ENCODE peak calls at places on chromosomes 5 and 9, in ten cellular contexts. One of them, this sample, is unnamed. For H3K4me1, the result is how much of the 10 kb centered on the place peaks cover.

GRCh38 chr5:144142030-144142825 is 28.2 kb downstream of the YIPF5 start:
- DNase-seq in effector memory CD4-positive, alpha-beta T cell: no peak
- DNase-seq in HCT116: peak
- DNase-seq in kidney: no peak
- DNase-seq in mesenchymal stem cell: peak
- DNase-seq in astrocyte: peak
- DNase-seq in OCI-LY7: peak
- DNase-seq in fibroblast of lung: peak
- DNase-seq in uterus: no peak
- DNase-seq in PC-9: no peak
- DNase-seq in this sample: peak

GRCh38 chr5:68685861-68686260 is 408.0 kb upstream of the SLC30A5 start:
- DNase-seq in HCT116: no peak
- DNase-seq in effector memory CD4-positive, alpha-beta T cell: no peak
- DNase-seq in OCI-LY7: no peak
- DNase-seq in astrocyte: no peak
- DNase-seq in uterus: no peak
- DNase-seq in kidney: no peak
- DNase-seq in mesenchymal stem cell: peak
- DNase-seq in fibroblast of lung: no peak
- DNase-seq in PC-9: no peak
- DNase-seq in this sample: no peak

GRCh38 chr9:133839822-133840329 is 101.7 kb upstream of the SARDH start:
- DNase-seq in effector memory CD4-positive, alpha-beta T cell: no peak
- DNase-seq in HCT116: no peak
- DNase-seq in kidney: peak
- DNase-seq in astrocyte: no peak
- DNase-seq in mesenchymal stem cell: peak
- DNase-seq in uterus: no peak
- DNase-seq in OCI-LY7: no peak
- DNase-seq in PC-9: no peak
- DNase-seq in fibroblast of lung: no peak
- DNase-seq in this sample: no peak

GRCh38 chr9:935348-935965 is 41.0 kb upstream of the DMRT3 start:
- DNase-seq in fibroblast of lung: peak
- DNase-seq in kidney: no peak
- DNase-seq in astrocyte: no peak
- DNase-seq in HCT116: no peak
- DNase-seq in uterus: no peak
- DNase-seq in effector memory CD4-positive, alpha-beta T cell: no peak
- DNase-seq in mesenchymal stem cell: no peak
- DNase-seq in PC-9: peak
- DNase-seq in OCI-LY7: no peak
- DNase-seq in this sample: no peak

GRCh38 chr9:131722260-131722659 is 17.6 kb downstream of the RAPGEF1 start:
- DNase-seq in kidney: no peak
- DNase-seq in PC-9: no peak
- DNase-seq in astrocyte: no peak
- DNase-seq in OCI-LY7: no peak
- DNase-seq in mesenchymal stem cell: no peak
- DNase-seq in effector memory CD4-positive, alpha-beta T cell: no peak
- DNase-seq in HCT116: no peak
- DNase-seq in uterus: no peak
- DNase-seq in fibroblast of lung: no peak
- DNase-seq in this sample: no peak

GRCh38 chr5:171757853-171758535 is 27.6 kb upstream of the SMIM23 start:
- DNase-seq in PC-9: peak
- DNase-seq in uterus: no peak
- DNase-seq in kidney: no peak
- DNase-seq in OCI-LY7: no peak
- DNase-seq in HCT116: peak
- DNase-seq in fibroblast of lung: peak
- DNase-seq in effector memory CD4-positive, alpha-beta T cell: no peak
- DNase-seq in astrocyte: peak
- DNase-seq in mesenchymal stem cell: peak
- DNase-seq in this sample: no peak

GRCh38 chr5:53917095-53917494 is 356.7 kb downstream of the NDUFS4 start:
- DNase-seq in effector memory CD4-positive, alpha-beta T cell: no peak
- DNase-seq in fibroblast of lung: peak
- DNase-seq in OCI-LY7: no peak
- DNase-seq in PC-9: no peak
- DNase-seq in HCT116: no peak
- DNase-seq in kidney: no peak
- DNase-seq in uterus: no peak
- DNase-seq in mesenchymal stem cell: peak
- DNase-seq in astrocyte: peak
- DNase-seq in this sample: no peak

GRCh38 chr5:76716456-76717157 is 681 bp downstream of the F2R start:
- DNase-seq in OCI-LY7: no peak
- DNase-seq in uterus: no peak
- DNase-seq in fibroblast of lung: peak
- DNase-seq in astrocyte: no peak
- DNase-seq in effector memory CD4-positive, alpha-beta T cell: no peak
- DNase-seq in mesenchymal stem cell: peak
- DNase-seq in kidney: no peak
- DNase-seq in HCT116: no peak
- DNase-seq in PC-9: no peak
- DNase-seq in this sample: no peak

GRCh38 chr5:168324864-168325615 is 33.6 kb downstream of the WWC1 start:
- DNase-seq in OCI-LY7: no peak
- DNase-seq in effector memory CD4-positive, alpha-beta T cell: no peak
- DNase-seq in uterus: no peak
- DNase-seq in PC-9: peak
- DNase-seq in kidney: no peak
- DNase-seq in fibroblast of lung: peak
- DNase-seq in HCT116: peak
- DNase-seq in mesenchymal stem cell: no peak
- DNase-seq in astrocyte: peak
- DNase-seq in this sample: no peak

GRCh38 chr5:141691867-141692532 is 10.0 kb upstream of the ARAP3 start:
- DNase-seq in OCI-LY7: peak
- DNase-seq in astrocyte: peak
- DNase-seq in HCT116: peak
- DNase-seq in PC-9: peak
- DNase-seq in mesenchymal stem cell: peak
- DNase-seq in fibroblast of lung: peak
- DNase-seq in uterus: peak
- DNase-seq in effector memory CD4-positive, alpha-beta T cell: peak
- DNase-seq in kidney: peak
- DNase-seq in this sample: peak

GRCh38 chr5:60092671-60093422 is 199.3 kb upstream of the PDE4D start:
- DNase-seq in effector memory CD4-positive, alpha-beta T cell: no peak
- DNase-seq in uterus: no peak
- DNase-seq in OCI-LY7: no peak
- DNase-seq in fibroblast of lung: peak
- DNase-seq in mesenchymal stem cell: peak
- DNase-seq in astrocyte: peak
- DNase-seq in PC-9: peak
- DNase-seq in kidney: no peak
- DNase-seq in HCT116: no peak
- DNase-seq in this sample: no peak

GRCh38 chr5:33762859-33763258 is 128.9 kb downstream of the ADAMTS12 start:
- DNase-seq in astrocyte: no peak
- DNase-seq in fibroblast of lung: no peak
- DNase-seq in effector memory CD4-positive, alpha-beta T cell: no peak
- DNase-seq in uterus: no peak
- DNase-seq in OCI-LY7: no peak
- DNase-seq in kidney: no peak
- DNase-seq in HCT116: no peak
- DNase-seq in mesenchymal stem cell: no peak
- DNase-seq in PC-9: no peak
- DNase-seq in this sample: no peak
- H3K4me1 ChIP-seq in astrocyte: under half
- H3K4me1 ChIP-seq in fibroblast of lung: under half
- H3K4me1 ChIP-seq in effector memory CD4-positive, alpha-beta T cell: under half
- H3K4me1 ChIP-seq in uterus: under half
- H3K4me1 ChIP-seq in OCI-LY7: under half
- H3K4me1 ChIP-seq in kidney: under half
- H3K4me1 ChIP-seq in HCT116: under half
- H3K4me1 ChIP-seq in mesenchymal stem cell: under half
- H3K4me1 ChIP-seq in PC-9: under half
- H3K4me1 ChIP-seq in this sample: under half

GRCh38 chr5:67215592-67216471 is 19.2 kb upstream of the CD180 start:
- DNase-seq in mesenchymal stem cell: peak
- DNase-seq in effector memory CD4-positive, alpha-beta T cell: peak
- DNase-seq in astrocyte: no peak
- DNase-seq in uterus: peak
- DNase-seq in fibroblast of lung: peak
- DNase-seq in kidney: peak
- DNase-seq in OCI-LY7: peak
- DNase-seq in HCT116: no peak
- DNase-seq in PC-9: no peak
- DNase-seq in this sample: peak
- H3K27ac ChIP-seq in mesenchymal stem cell: no peak
- H3K27ac ChIP-seq in effector memory CD4-positive, alpha-beta T cell: peak
- H3K27ac ChIP-seq in astrocyte: no peak
- H3K27ac ChIP-seq in uterus: peak
- H3K27ac ChIP-seq in fibroblast of lung: no peak
- H3K27ac ChIP-seq in kidney: peak
- H3K27ac ChIP-seq in OCI-LY7: peak
- H3K27ac ChIP-seq in HCT116: no peak
- H3K27ac ChIP-seq in PC-9: no peak
- H3K27ac ChIP-seq in this sample: peak

GRCh38 chr9:14216612-14217194 is 97.2 kb downstream of the NFIB start:
- DNase-seq in uterus: no peak
- DNase-seq in effector memory CD4-positive, alpha-beta T cell: no peak
- DNase-seq in astrocyte: no peak
- DNase-seq in PC-9: no peak
- DNase-seq in fibroblast of lung: no peak
- DNase-seq in kidney: no peak
- DNase-seq in HCT116: no peak
- DNase-seq in OCI-LY7: no peak
- DNase-seq in mesenchymal stem cell: no peak
- DNase-seq in this sample: no peak

GRCh38 chr9:14214693-14215092 is 99.2 kb downstream of the NFIB start:
- DNase-seq in kidney: no peak
- DNase-seq in HCT116: no peak
- DNase-seq in effector memory CD4-positive, alpha-beta T cell: no peak
- DNase-seq in uterus: no peak
- DNase-seq in mesenchymal stem cell: no peak
- DNase-seq in PC-9: no peak
- DNase-seq in fibroblast of lung: no peak
- DNase-seq in OCI-LY7: no peak
- DNase-seq in astrocyte: no peak
- DNase-seq in this sample: no peak

GRCh38 chr9:14213504-14213903 is 100.4 kb downstream of the NFIB start:
- DNase-seq in kidney: no peak
- DNase-seq in mesenchymal stem cell: no peak
- DNase-seq in astrocyte: no peak
- DNase-seq in effector memory CD4-positive, alpha-beta T cell: no peak
- DNase-seq in uterus: no peak
- DNase-seq in OCI-LY7: no peak
- DNase-seq in fibroblast of lung: no peak
- DNase-seq in HCT116: no peak
- DNase-seq in PC-9: no peak
- DNase-seq in this sample: no peak

GRCh38 chr9:14214065-14214684 is 99.8 kb downstream of the NFIB start:
- DNase-seq in OCI-LY7: no peak
- DNase-seq in uterus: no peak
- DNase-seq in PC-9: no peak
- DNase-seq in effector memory CD4-positive, alpha-beta T cell: no peak
- DNase-seq in kidney: no peak
- DNase-seq in HCT116: no peak
- DNase-seq in fibroblast of lung: no peak
- DNase-seq in astrocyte: no peak
- DNase-seq in mesenchymal stem cell: no peak
- DNase-seq in this sample: no peak

DNA sequence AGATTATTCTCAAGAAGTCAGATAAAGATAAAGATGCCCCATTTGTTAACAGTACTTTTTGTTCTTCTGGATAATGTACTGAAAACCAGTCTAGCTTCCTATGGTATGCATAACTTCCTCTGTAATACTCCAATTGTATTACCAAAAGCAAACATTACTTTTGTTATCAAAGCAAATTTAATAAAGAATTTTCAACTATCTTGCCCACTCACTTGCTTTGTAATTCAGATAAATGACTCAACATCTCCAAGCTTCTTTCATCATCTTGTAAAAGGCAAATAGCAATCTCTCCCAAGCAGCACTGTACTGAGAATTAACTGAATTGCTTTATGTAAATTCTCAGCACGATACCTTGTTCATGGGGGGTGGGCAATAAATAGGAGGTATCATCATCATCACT is 98.3 kb downstream of the NFIB start:
- DNase-seq in kidney: no peak
- DNase-seq in uterus: no peak
- DNase-seq in fibroblast of lung: peak
- DNase-seq in PC-9: peak
- DNase-seq in HCT116: no peak
- DNase-seq in mesenchymal stem cell: peak
- DNase-seq in OCI-LY7: no peak
- DNase-seq in effector memory CD4-positive, alpha-beta T cell: no peak
- DNase-seq in astrocyte: peak
- DNase-seq in this sample: no peak
- H3K4me3 ChIP-seq in kidney: no peak
- H3K4me3 ChIP-seq in uterus: no peak
- H3K4me3 ChIP-seq in fibroblast of lung: no peak
- H3K4me3 ChIP-seq in PC-9: no peak
- H3K4me3 ChIP-seq in HCT116: no peak
- H3K4me3 ChIP-seq in mesenchymal stem cell: no peak
- H3K4me3 ChIP-seq in OCI-LY7: no peak
- H3K4me3 ChIP-seq in effector memory CD4-positive, alpha-beta T cell: no peak
- H3K4me3 ChIP-seq in astrocyte: no peak
- H3K4me3 ChIP-seq in this sample: no peak

GRCh38 chr9:22112870-22113846 is 104.1 kb upstream of the CDKN2B start:
- DNase-seq in mesenchymal stem cell: no peak
- DNase-seq in uterus: no peak
- DNase-seq in HCT116: no peak
- DNase-seq in PC-9: no peak
- DNase-seq in astrocyte: no peak
- DNase-seq in effector memory CD4-positive, alpha-beta T cell: no peak
- DNase-seq in kidney: no peak
- DNase-seq in OCI-LY7: no peak
- DNase-seq in fibroblast of lung: no peak
- DNase-seq in this sample: no peak

GRCh38 chr9:22108581-22109370 is 99.7 kb upstream of the CDKN2B start:
- DNase-seq in kidney: no peak
- DNase-seq in uterus: no peak
- DNase-seq in mesenchymal stem cell: no peak
- DNase-seq in PC-9: peak
- DNase-seq in fibroblast of lung: no peak
- DNase-seq in effector memory CD4-positive, alpha-beta T cell: no peak
- DNase-seq in OCI-LY7: no peak
- DNase-seq in HCT116: no peak
- DNase-seq in astrocyte: no peak
- DNase-seq in this sample: no peak

GRCh38 chr9:22111176-22111870 is 102.2 kb upstream of the CDKN2B start:
- DNase-seq in kidney: no peak
- DNase-seq in uterus: no peak
- DNase-seq in fibroblast of lung: peak
- DNase-seq in HCT116: no peak
- DNase-seq in PC-9: no peak
- DNase-seq in astrocyte: peak
- DNase-seq in OCI-LY7: no peak
- DNase-seq in mesenchymal stem cell: peak
- DNase-seq in effector memory CD4-positive, alpha-beta T cell: no peak
- DNase-seq in this sample: no peak

GRCh38 chr9:22114956-22115355 is 105.9 kb upstream of the CDKN2B start:
- DNase-seq in kidney: no peak
- DNase-seq in fibroblast of lung: peak
- DNase-seq in mesenchymal stem cell: peak
- DNase-seq in PC-9: no peak
- DNase-seq in astrocyte: peak
- DNase-seq in HCT116: no peak
- DNase-seq in uterus: no peak
- DNase-seq in effector memory CD4-positive, alpha-beta T cell: no peak
- DNase-seq in OCI-LY7: no peak
- DNase-seq in this sample: no peak

GRCh38 chr9:22111871-22112247 is 102.8 kb upstream of the CDKN2B start:
- DNase-seq in fibroblast of lung: peak
- DNase-seq in PC-9: no peak
- DNase-seq in OCI-LY7: no peak
- DNase-seq in HCT116: no peak
- DNase-seq in effector memory CD4-positive, alpha-beta T cell: no peak
- DNase-seq in uterus: no peak
- DNase-seq in kidney: no peak
- DNase-seq in mesenchymal stem cell: peak
- DNase-seq in astrocyte: peak
- DNase-seq in this sample: no peak
- H3K4me1 ChIP-seq in fibroblast of lung: under half
- H3K4me1 ChIP-seq in PC-9: under half
- H3K4me1 ChIP-seq in OCI-LY7: under half
- H3K4me1 ChIP-seq in HCT116: under half
- H3K4me1 ChIP-seq in effector memory CD4-positive, alpha-beta T cell: under half
- H3K4me1 ChIP-seq in uterus: under half
- H3K4me1 ChIP-seq in kidney: under half
- H3K4me1 ChIP-seq in mesenchymal stem cell: under half
- H3K4me1 ChIP-seq in astrocyte: under half
- H3K4me1 ChIP-seq in this sample: under half